ENCODE peak calls at places on chromosomes 7 and 10, in eight cellular contexts. O, U, K, F, M, J, E and A are unnamed samples. For H3K4me1, the result is how much of the 10 kb centered on the place peaks cover.

GRCh38 chr10:7409045-7409731 is 1.6 kb downstream of the SFMBT2 start:
- DNase-seq in O (no peak), U (peak), K (peak), F (no peak), M (peak), J (peak), E (no peak), A (peak)

GRCh38 chr7:75740846-75741497 is 2.2 kb upstream of the HIP1 start:
- DNase-seq in O (peak), U (no peak), K (no peak), F (no peak), M (no peak), J (peak), E (peak), A (no peak)

GRCh38 chr7:157004839-157005455 is 5.5 kb downstream of the MNX1 start:
- DNase-seq in O (no peak), U (no peak), K (no peak), F (no peak), M (peak), J (no peak), E (no peak), A (no peak)

GRCh38 chr10:52442576-52442975 is 128.5 kb downstream of the DKK1 start:
- DNase-seq in O (no peak), U (no peak), K (no peak), F (no peak), M (no peak), J (no peak), E (no peak), A (no peak)

GRCh38 chr7:72493850-72494661 is 81.9 kb upstream of the CALN1 start:
- DNase-seq in O (peak), U (peak), K (peak), F (peak), M (no peak), J (peak), E (no peak), A (no peak)

GRCh38 chr7:27092753-27093097 is 3.1 kb downstream of the HOXA1 start:
- DNase-seq in O (no peak), U (no peak), K (no peak), F (no peak), M (no peak), J (no peak), E (no peak), A (no peak)

GRCh38 chr7:8284606-8285005 is 22.6 kb upstream of the ICA1 start:
- DNase-seq in O (peak), U (no peak), K (no peak), F (no peak), M (no peak), J (no peak), E (no peak), A (no peak)

GRCh38 chr10:118635674-118636402 is 40.4 kb upstream of the PRLHR start:
- DNase-seq in O (no peak), U (no peak), K (no peak), F (peak), M (no peak), J (no peak), E (no peak), A (no peak)

GRCh38 chr7:156014808-156015207 is 202.5 kb upstream of the SHH start:
- DNase-seq in O (no peak), U (no peak), K (no peak), F (no peak), M (no peak), J (no peak), E (no peak), A (no peak)

GRCh38 chr10:44517635-44518034 is 132.7 kb upstream of the CXCL12 start:
- DNase-seq in O (no peak), U (no peak), K (no peak), F (no peak), M (no peak), J (peak), E (no peak), A (no peak)

GRCh38 chr7:10181996-10182395 is 791.7 kb upstream of the PHF14 start:
- DNase-seq in O (no peak), U (no peak), K (no peak), F (no peak), M (no peak), J (no peak), E (no peak), A (no peak)

GRCh38 chr10:110432814-110433565 is 64.7 kb upstream of the DUSP5 start:
- DNase-seq in O (peak), U (no peak), K (no peak), F (no peak), M (no peak), J (no peak), E (peak), A (no peak)

GRCh38 chr10:80318742-80319141 is 29.3 kb upstream of the MAT1A start:
- DNase-seq in O (no peak), U (no peak), K (no peak), F (no peak), M (no peak), J (no peak), E (no peak), A (no peak)

GRCh38 chr10:86423739-86424138 is 57.1 kb upstream of the GRID1 start:
- DNase-seq in O (no peak), U (no peak), K (no peak), F (peak), M (no peak), J (no peak), E (no peak), A (no peak)

GRCh38 chr7:69738396-69738889 is 140.2 kb downstream of the AUTS2 start:
- DNase-seq in O (no peak), U (no peak), K (no peak), F (no peak), M (no peak), J (no peak), E (no peak), A (no peak)

GRCh38 chr7:2880882-2881281 is 36.8 kb upstream of the GNA12 start:
- DNase-seq in O (no peak), U (no peak), K (no peak), F (no peak), M (no peak), J (no peak), E (no peak), A (peak)

GRCh38 chr10:26467639-26468038 is 29.5 kb downstream of the APBB1IP start:
- DNase-seq in O (no peak), U (no peak), K (no peak), F (no peak), M (no peak), J (no peak), E (no peak), A (no peak)

GRCh38 chr7:84799131-84799530 is 387.7 kb downstream of the SEMA3D start:
- DNase-seq in O (peak), U (no peak), K (no peak), F (no peak), M (no peak), J (no peak), E (no peak), A (no peak)

GRCh38 chr10:70563230-70563629 is 39.3 kb downstream of the PRF1 start:
- DNase-seq in O (no peak), U (no peak), K (no peak), F (no peak), M (no peak), J (no peak), E (peak), A (peak)

GRCh38 chr7:55965805-55966421 is 1.5 kb downstream of the NIPSNAP2 start:
- DNase-seq in O (no peak), U (no peak), K (no peak), F (no peak), M (no peak), J (no peak), E (no peak), A (peak)

GRCh38 chr7:6652446-6653011 is 15.4 kb downstream of the ZNF316 start:
- DNase-seq in O (no peak), U (peak), K (no peak), F (no peak), M (peak), J (peak), E (peak), A (peak)

GRCh38 chr7:65509368-65510186 is 135.9 kb downstream of the ZNF92 start:
- DNase-seq in O (peak), U (peak), K (no peak), F (no peak), M (no peak), J (peak), E (peak), A (peak)

GRCh38 chr7:30992414-30992813 is 28.7 kb downstream of the GHRHR start:
- DNase-seq in O (no peak), U (peak), K (no peak), F (no peak), M (no peak), J (no peak), E (no peak), A (no peak)

GRCh38 chr10:77513783-77514331 is 123.8 kb downstream of the KCNMA1 start:
- DNase-seq in O (peak), U (peak), K (peak), F (no peak), M (no peak), J (no peak), E (peak), A (peak)

GRCh38 chr7:42440951-42441350 is 203.9 kb upstream of the GLI3 start:
- DNase-seq in O (no peak), U (no peak), K (no peak), F (no peak), M (no peak), J (no peak), E (no peak), A (no peak)

GRCh38 chr10:1133495-1134045 is 77.4 kb downstream of the WDR37 start:
- DNase-seq in O (no peak), U (no peak), K (no peak), F (no peak), M (no peak), J (no peak), E (no peak), A (no peak)

GRCh38 chr10:110843031-110843430 is 28.7 kb upstream of the PDCD4 start:
- DNase-seq in O (no peak), U (no peak), K (no peak), F (no peak), M (no peak), J (no peak), E (peak), A (no peak)

GRCh38 chr7:128192497-128193142 is 48.5 kb upstream of the LEP start:
- DNase-seq in O (no peak), U (no peak), K (no peak), F (no peak), M (peak), J (no peak), E (peak), A (no peak)

GRCh38 chr7:47783456-47784240 is 164.6 kb downstream of the PKD1L1 start:
- DNase-seq in O (no peak), U (no peak), K (peak), F (no peak), M (no peak), J (no peak), E (peak), A (peak)

GRCh38 chr7:54817125-54817524 is 58.1 kb upstream of the SEC61G start:
- DNase-seq in O (no peak), U (no peak), K (no peak), F (no peak), M (no peak), J (no peak), E (no peak), A (no peak)

GRCh38 chr7:102840404-102840803 is 72.4 kb upstream of the LRRC17 start:
- DNase-seq in O (no peak), U (no peak), K (no peak), F (no peak), M (no peak), J (no peak), E (no peak), A (no peak)

GRCh38 chr10:688621-689426 is 644 bp downstream of the DIP2C start:
- DNase-seq in O (peak), U (peak), K (peak), F (no peak), M (peak), J (no peak), E (no peak), A (no peak)

GRCh38 chr7:78125884-78126283 is 327.3 kb downstream of the PHTF2 start:
- DNase-seq in O (no peak), U (no peak), K (no peak), F (no peak), M (no peak), J (no peak), E (no peak), A (no peak)

GRCh38 chr10:68202965-68203358 is 29.0 kb downstream of the ATOH7 start:
- DNase-seq in O (no peak), U (no peak), K (no peak), F (no peak), M (no peak), J (no peak), E (no peak), A (no peak)

GRCh38 chr7:151334628-151335027 is 7.0 kb upstream of the NUB1 start:
- DNase-seq in O (no peak), U (no peak), K (no peak), F (no peak), M (no peak), J (no peak), E (no peak), A (no peak)

GRCh38 chr7:55534262-55534915 is 37.9 kb downstream of the VOPP1 start:
- DNase-seq in O (no peak), U (no peak), K (no peak), F (no peak), M (no peak), J (no peak), E (peak), A (no peak)

GRCh38 chr7:1961776-1962276 is 270.9 kb downstream of the MAD1L1 start:
- DNase-seq in O (no peak), U (no peak), K (no peak), F (no peak), M (no peak), J (no peak), E (no peak), A (no peak)

GRCh38 chr10:132575320-132576201 is 38.0 kb downstream of the INPP5A start:
- DNase-seq in O (peak), U (peak), K (no peak), F (no peak), M (no peak), J (no peak), E (no peak), A (peak)
- H3K4me1 ChIP-seq in O (half or more), U (half or more), K (under half), F (under half), M (under half), J (half or more), E (under half), A (under half)

GRCh38 chr7:139651308-139651707 is 126.5 kb downstream of the HIPK2 start:
- DNase-seq in O (no peak), U (no peak), K (no peak), F (no peak), M (no peak), J (no peak), E (no peak), A (no peak)
- TF ChIP-seq EP300 in O (no peak), U (no peak), K (no peak), F (no peak), M (no peak), J (no peak), E (no peak), A (no peak)

DNA sequence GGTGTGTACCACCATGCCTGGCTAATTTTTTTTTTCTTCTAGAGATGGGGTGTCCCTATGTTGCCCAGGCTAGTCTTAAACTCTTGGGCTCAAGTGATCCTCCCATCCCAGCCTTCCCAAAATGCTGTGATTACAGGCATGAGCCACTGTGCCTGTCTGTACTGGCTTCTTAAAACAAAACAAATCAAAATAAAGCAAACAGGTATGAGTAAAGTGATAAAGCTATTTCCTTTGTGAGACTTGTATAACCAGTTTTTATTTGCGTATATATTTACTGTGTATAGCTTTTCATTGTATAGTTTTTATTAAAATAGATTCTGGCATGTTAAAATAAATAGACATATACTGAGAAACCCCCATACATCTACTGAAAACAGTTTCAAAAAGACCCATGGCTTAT is 14.3 kb downstream of the LCOR start:
- DNase-seq in O (no peak), U (no peak), K (no peak), F (no peak), M (no peak), J (no peak), E (no peak), A (no peak)
- TF ChIP-seq POLR2A in O (no peak), U (no peak), K (no peak), F (no peak), M (no peak), J (no peak), E (no peak), A (no peak)

DNA sequence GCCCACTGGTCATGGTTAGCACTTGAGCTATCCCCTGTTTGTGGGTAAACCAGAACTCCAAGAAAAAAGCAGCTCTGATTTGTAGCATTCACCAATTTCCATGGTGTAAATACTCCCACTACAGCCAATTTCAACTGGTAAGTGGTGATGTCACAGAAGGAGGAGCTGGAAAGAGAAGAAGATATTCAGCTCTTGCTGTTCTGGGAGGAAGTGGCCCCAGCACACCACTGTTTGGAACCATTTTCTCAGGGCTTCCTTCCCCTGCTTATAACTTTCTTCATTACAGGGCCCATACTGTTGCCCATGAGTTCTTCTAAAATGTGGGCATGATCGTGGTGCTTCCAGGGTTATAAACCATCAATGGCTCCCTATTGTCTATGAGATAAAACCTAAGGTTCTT is 500.1 kb upstream of the ZMIZ1 start:
- DNase-seq in O (no peak), U (no peak), K (no peak), F (no peak), M (no peak), J (no peak), E (no peak), A (no peak)
- H3K4me1 ChIP-seq in O (under half), U (under half), K (under half), F (under half), M (under half), J (under half), E (under half), A (under half)

DNA sequence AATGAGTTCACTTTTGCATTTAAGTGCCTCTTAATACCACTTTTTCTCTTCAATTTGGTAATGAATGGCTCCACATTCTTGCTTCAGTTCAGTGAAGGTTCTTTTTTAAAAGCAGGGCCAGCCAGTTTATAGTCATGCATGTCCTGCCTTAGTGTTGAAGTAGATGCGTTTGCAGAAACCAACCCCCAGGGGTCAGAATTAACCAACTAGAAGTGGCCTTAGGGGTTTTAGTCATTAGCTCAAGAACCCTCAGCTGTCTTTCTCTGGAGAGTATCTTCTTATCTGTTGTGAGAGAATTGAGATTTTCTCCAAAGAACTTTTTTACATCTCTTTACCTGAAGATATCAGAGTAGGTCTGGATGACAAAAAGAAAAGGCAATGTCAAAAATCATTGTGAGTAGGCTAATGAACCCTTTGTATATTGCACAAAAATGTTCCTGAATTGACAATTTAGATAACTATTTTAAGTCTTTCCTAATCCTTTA is 82.2 kb downstream of the PIK3CG start:
- DNase-seq in O (peak), U (no peak), K (peak), F (peak), M (no peak), J (peak), E (no peak), A (peak)
- TF ChIP-seq EP300 in O (no peak), U (no peak), K (no peak), F (no peak), M (no peak), J (peak), E (no peak), A (no peak)

DNA sequence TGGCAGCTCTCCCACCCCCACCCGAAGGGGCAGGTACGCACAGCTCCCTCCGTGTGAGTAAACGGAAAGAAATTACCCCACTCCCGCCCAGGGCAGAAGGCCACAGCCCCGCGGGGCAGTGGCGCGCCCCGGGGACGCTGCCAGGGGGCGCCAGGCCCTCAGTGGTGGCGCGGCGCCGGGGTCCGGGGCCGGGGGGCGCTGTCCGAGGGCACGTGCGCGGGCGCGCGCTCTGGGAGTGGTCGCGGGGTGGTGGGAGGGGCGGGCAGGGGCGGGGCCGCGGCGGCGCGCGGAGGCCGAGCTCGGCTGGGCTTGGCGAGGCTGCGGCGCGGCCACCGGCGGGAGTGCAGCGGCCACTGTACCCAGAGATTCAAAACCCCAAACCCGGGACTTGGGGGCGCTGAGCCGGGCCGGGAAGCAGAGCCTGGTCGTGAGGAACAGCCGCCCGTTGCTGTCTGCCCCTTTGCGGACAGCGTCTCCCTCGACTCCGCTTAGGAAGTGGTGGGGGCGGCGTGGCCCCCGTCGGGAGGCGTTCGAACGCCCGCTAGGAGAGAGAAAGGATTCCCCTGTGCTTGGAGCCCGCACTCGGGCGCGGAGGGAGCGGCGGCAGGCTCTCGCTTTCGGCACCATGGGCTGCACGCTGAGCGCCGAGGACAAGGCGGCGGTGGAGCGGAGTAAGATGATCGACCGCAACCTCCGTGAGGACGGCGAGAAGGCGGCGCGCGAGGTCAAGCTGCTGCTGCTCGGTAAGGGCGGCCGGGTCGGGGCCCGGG is at the start of gene GNAI1:
- DNase-seq in O (peak), U (peak), K (peak), F (peak), M (peak), J (no peak), E (peak), A (peak)
- TF ChIP-seq POLR2A in O (no peak), U (peak), K (peak), F (peak), M (peak), J (no peak), E (peak), A (peak)

GRCh38 chr10:60910543-60910942 is 33.4 kb downstream of the RHOBTB1 start:
- DNase-seq in O (peak), U (no peak), K (no peak), F (no peak), M (no peak), J (no peak), E (no peak), A (peak)
- H3K4me1 ChIP-seq in O (half or more), U (under half), K (under half), F (under half), M (under half), J (under half), E (under half), A (under half)